ENCODE peak calls at places on chromosome X, in four cellular contexts. Q is epithelial cell of esophagus, S is OCI-LY7, F is activated B cell treated with CpG ODN at 0.5 μM for 24 hours. Z is an unnamed sample.

GRCh38 chrX:9708923-9709553 is 56.6 kb downstream of the GPR143 start:
- DNase-seq in Q (peak; percentile 41), S (peak; percentile 81), F (peak; percentile 67), Z (peak; percentile 37)

GRCh38 chrX:32118832-32119231 is 1047.0 kb upstream of the FTHL17 start:
- DNase-seq in Q (no peak), S (no peak), F (no peak), Z (no peak)

GRCh38 chrX:47631676-47632075 is 1.9 kb upstream of the CFP start:
- DNase-seq in Q (no peak), S (no peak), F (no peak), Z (no peak)

GRCh38 chrX:105120460-105120859 is 100.0 kb downstream of the TEX13A start:
- DNase-seq in Q (no peak), S (peak; percentile 2), F (no peak), Z (no peak)

GRCh38 chrX:13697440-13697839 is 8.5 kb downstream of the RAB9A start:
- DNase-seq in Q (no peak), S (peak; percentile 16), F (no peak), Z (no peak)

GRCh38 chrX:107454302-107454701 is 4.8 kb downstream of the FRMPD3 start:
- DNase-seq in Q (peak; percentile 75), S (no peak), F (no peak), Z (peak; percentile 60)

GRCh38 chrX:111861605-111862004 is 14.4 kb upstream of the TRPC5OS start:
- DNase-seq in Q (no peak), S (no peak), F (no peak), Z (no peak)

GRCh38 chrX:85907316-85907715 is 140.0 kb downstream of the CHM start:
- DNase-seq in Q (no peak), S (no peak), F (no peak), Z (no peak)

GRCh38 chrX:12610079-12610478 is 181.1 kb upstream of the PRPS2 start:
- DNase-seq in Q (peak; percentile 95), S (no peak), F (no peak), Z (peak; percentile 78)

GRCh38 chrX:115449742-115450141 is 111.2 kb upstream of the PLS3 start:
- DNase-seq in Q (no peak), S (no peak), F (no peak), Z (no peak)

GRCh38 chrX:1205681-1206611 is 6.5 kb downstream of the CRLF2 start:
- DNase-seq in Q (peak; percentile 64), S (peak; percentile 95), F (no peak), Z (peak; percentile 36)

GRCh38 chrX:16839852-16840460 is 30.2 kb downstream of the RBBP7 start:
- DNase-seq in Q (peak; percentile 86), S (no peak), F (no peak), Z (peak; percentile 54)

GRCh38 chrX:1582686-1583437 is 8.5 kb upstream of the AKAP17A start:
- DNase-seq in Q (peak; percentile 76), S (peak; percentile 58), F (no peak), Z (peak; percentile 45)

GRCh38 chrX:152873361-152873760 is 24.5 kb upstream of the ZNF185 start:
- DNase-seq in Q (no peak), S (no peak), F (no peak), Z (no peak)

GRCh38 chrX:119272882-119273806 is 37.1 kb downstream of the PGRMC1 start:
- DNase-seq in Q (peak; percentile 74), S (no peak), F (peak; percentile 27), Z (peak; percentile 41)
- TF ChIP-seq CTCF in Q (peak; percentile 24), S (no peak), F (no peak), Z (no peak)

DNA sequence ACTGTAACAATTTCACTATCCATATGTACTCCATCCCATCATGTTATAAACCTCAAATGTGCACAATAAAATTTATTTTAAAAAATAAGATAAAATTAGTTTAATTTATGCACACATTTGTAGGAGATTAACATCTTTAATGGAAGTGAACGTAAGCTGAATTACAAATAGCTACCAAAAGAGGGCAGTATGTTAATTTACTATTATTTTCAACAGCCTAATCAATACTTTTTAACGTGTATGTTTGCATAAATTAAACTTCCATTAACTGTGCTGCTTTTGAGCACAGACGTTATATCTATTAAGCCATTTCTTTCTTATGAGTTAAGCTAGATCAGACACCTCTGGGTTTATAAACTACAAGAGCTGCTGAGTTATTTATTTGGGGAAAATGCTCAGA is 56.5 kb upstream of the PHKA2 start:
- DNase-seq in Q (peak; percentile 1), S (no peak), F (no peak), Z (no peak)
- TF ChIP-seq CTCF in Q (peak; percentile 22), S (peak; percentile 60), F (no peak), Z (no peak)

DNA sequence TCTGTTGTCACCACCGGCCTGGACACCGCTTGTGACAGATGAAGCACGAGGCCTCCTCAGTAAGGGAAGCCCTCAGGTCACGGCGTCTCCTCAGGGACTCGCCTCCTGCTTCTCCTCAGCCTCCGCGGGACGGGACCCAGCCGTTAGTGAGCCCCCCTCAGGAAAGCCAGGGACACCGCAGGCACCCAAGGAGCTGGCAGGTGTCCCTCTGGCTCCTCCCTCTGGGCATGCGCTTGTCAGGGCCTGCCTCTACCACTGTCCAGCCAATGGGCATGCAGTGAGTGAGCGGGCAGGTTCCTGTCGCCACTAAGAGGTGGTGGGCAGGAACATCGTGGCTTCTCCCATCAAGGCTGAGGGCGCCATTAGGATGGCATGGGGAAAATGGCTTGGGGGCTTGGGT is 23.5 kb upstream of the CT55 start:
- DNase-seq in Q (no peak), S (no peak), F (no peak), Z (no peak)
- TF ChIP-seq CTCF in Q (no peak), S (no peak), F (no peak), Z (no peak)

GRCh38 chrX:50452782-50453181 is 17.8 kb downstream of the DGKK start:
- DNase-seq in Q (no peak), S (no peak), F (no peak), Z (no peak)

GRCh38 chrX:50458483-50458882 is 12.1 kb downstream of the DGKK start:
- DNase-seq in Q (no peak), S (no peak), F (no peak), Z (no peak)

GRCh38 chrX:50459615-50460014 is 11.0 kb downstream of the DGKK start:
- DNase-seq in Q (no peak), S (no peak), F (no peak), Z (no peak)

GRCh38 chrX:50456712-50457484 is 13.7 kb downstream of the DGKK start:
- DNase-seq in Q (peak; percentile 4), S (no peak), F (no peak), Z (no peak)
- TF ChIP-seq CTCF in Q (no peak), S (no peak), F (no peak), Z (no peak)

GRCh38 chrX:54695231-54695630 is 102.8 kb downstream of the ITIH6 start:
- DNase-seq in Q (peak; percentile 54), S (no peak), F (no peak), Z (no peak)
- TF ChIP-seq CTCF in Q (peak; percentile 35), S (no peak), F (no peak), Z (no peak)